ENCODE peak calls at places on chromosomes 6 and 20, in seven cellular contexts. H, A, S, R, F, K and I are unnamed samples.

GRCh38 chr6:122098091-122098769 is 301.2 kb upstream of the HSF2 start:
- DNase-seq in S (no peak), K (no peak), H (no peak), F (no peak), R (peak), A (no peak), I (no peak)

GRCh38 chr6:589090-589489 is 67.8 kb downstream of the HUS1B start:
- DNase-seq in K (no peak), S (no peak), H (no peak), A (no peak), R (no peak), F (no peak), I (no peak)

GRCh38 chr6:17281497-17282481 is 628 bp downstream of the RBM24 start:
- DNase-seq in K (no peak), A (peak), R (no peak), H (no peak), F (no peak), S (peak), I (peak)

GRCh38 chr20:17904027-17904426 is 64.6 kb downstream of the SNX5 start:
- DNase-seq in K (peak), S (no peak), R (no peak), H (no peak), A (no peak), F (no peak), I (no peak)

GRCh38 chr6:52138284-52138683 is 47.9 kb upstream of the IL17A start:
- DNase-seq in S (no peak), A (no peak), F (no peak), K (no peak), R (no peak), H (no peak), I (no peak)

GRCh38 chr6:111523484-111524166 is 40.6 kb upstream of the REV3L start:
- DNase-seq in A (no peak), K (no peak), H (no peak), S (no peak), F (no peak), R (no peak), I (no peak)

GRCh38 chr20:61847420-61847748 is 218.3 kb downstream of the TAF4 start:
- DNase-seq in F (no peak), K (no peak), A (no peak), H (no peak), S (no peak), R (no peak), I (no peak)

GRCh38 chr6:138545621-138545980 is 46.3 kb upstream of the NHSL1 start:
- DNase-seq in F (no peak), K (no peak), S (no peak), A (no peak), H (no peak), R (no peak), I (peak)

GRCh38 chr20:59371429-59371828 is 71.0 kb downstream of the EDN3 start:
- DNase-seq in S (no peak), F (no peak), R (no peak), A (no peak), K (no peak), H (no peak), I (no peak)

GRCh38 chr6:135311446-135312200 is 130.5 kb downstream of the MYB start:
- DNase-seq in R (peak), A (no peak), K (no peak), F (no peak), H (no peak), S (no peak), I (no peak)

GRCh38 chr6:106870069-106870468 is 104.5 kb downstream of the CD24 start:
- DNase-seq in K (no peak), S (peak), F (no peak), R (no peak), H (no peak), A (peak), I (no peak)

GRCh38 chr6:128710305-128710704 is 172.6 kb upstream of the LAMA2 start:
- DNase-seq in H (no peak), S (no peak), R (no peak), A (no peak), F (no peak), K (no peak), I (no peak)

GRCh38 chr20:33518071-33518470 is 28.2 kb downstream of the CBFA2T2 start:
- DNase-seq in K (no peak), F (no peak), H (peak), S (peak), R (no peak), A (peak), I (no peak)

GRCh38 chr6:90003941-90004340 is 109.7 kb downstream of the GJA10 start:
- DNase-seq in R (no peak), S (no peak), H (no peak), K (no peak), A (peak), F (no peak), I (no peak)

GRCh38 chr6:165118736-165119135 is 190.7 kb downstream of the C6orf118 start:
- DNase-seq in H (no peak), S (peak), F (no peak), A (no peak), R (no peak), K (no peak), I (no peak)

GRCh38 chr6:26017567-26017966 is 55.0 kb downstream of the TRIM38 start:
- DNase-seq in F (peak), K (peak), H (peak), S (peak), R (no peak), A (peak), I (peak)

GRCh38 chr6:14406616-14407343 is 289.2 kb downstream of the CD83 start:
- DNase-seq in R (no peak), A (no peak), F (no peak), S (no peak), K (no peak), H (no peak), I (no peak)

GRCh38 chr20:25623225-25623735 is 534 bp downstream of the NANP start:
- DNase-seq in H (no peak), S (no peak), R (no peak), K (peak), F (peak), A (peak), I (peak)

GRCh38 chr6:131916847-131917246 is 34.3 kb downstream of the CCN2 start:
- DNase-seq in A (no peak), K (no peak), R (no peak), F (no peak), S (no peak), H (no peak), I (no peak)

GRCh38 chr20:45995213-45996097 is 13.3 kb upstream of the MMP9 start:
- DNase-seq in R (no peak), F (no peak), A (no peak), S (peak), H (no peak), K (no peak), I (no peak)

GRCh38 chr6:31899882-31900722 is 1.8 kb downstream of the ZBTB12 start:
- DNase-seq in H (no peak), K (no peak), R (no peak), F (no peak), A (no peak), S (no peak), I (no peak)

GRCh38 chr6:148272597-148272996 is 70.0 kb upstream of the SASH1 start:
- DNase-seq in F (no peak), R (no peak), H (no peak), S (no peak), K (no peak), A (no peak), I (no peak)

GRCh38 chr6:156886409-156886808 is 109.2 kb downstream of the ARID1B start:
- DNase-seq in K (peak), S (peak), R (no peak), H (no peak), A (peak), F (no peak), I (no peak)

GRCh38 chr6:21396313-21396712 is 197.2 kb upstream of the SOX4 start:
- DNase-seq in S (peak), K (no peak), R (no peak), A (peak), F (no peak), H (peak), I (no peak)

GRCh38 chr6:164085552-164086325 is 671.2 kb downstream of the QKI start:
- DNase-seq in H (peak), S (no peak), R (no peak), K (no peak), A (peak), F (no peak), I (no peak)

GRCh38 chr20:3678893-3679720 is 2.7 kb downstream of the ADAM33 start:
- DNase-seq in F (no peak), K (no peak), H (no peak), S (no peak), A (no peak), R (no peak), I (no peak)

GRCh38 chr6:33757906-33758305 is 11.2 kb upstream of the IP6K3 start:
- DNase-seq in K (no peak), A (no peak), R (no peak), S (no peak), F (no peak), H (no peak), I (no peak)

GRCh38 chr20:2135018-2135417 is 33.4 kb downstream of the STK35 start:
- DNase-seq in H (no peak), A (peak), R (no peak), S (no peak), F (no peak), K (no peak), I (no peak)

GRCh38 chr6:37473364-37474095 is 26.2 kb downstream of the CCDC167 start:
- DNase-seq in A (peak), H (no peak), F (no peak), R (peak), S (peak), K (no peak), I (no peak)

GRCh38 chr20:14830899-14831298 is 493.5 kb upstream of the FLRT3 start:
- DNase-seq in K (no peak), S (no peak), R (no peak), A (no peak), H (no peak), F (no peak), I (no peak)

GRCh38 chr6:106581468-106581867 is 47.8 kb downstream of the RTN4IP1 start:
- DNase-seq in K (no peak), H (no peak), R (no peak), A (no peak), F (no peak), S (no peak), I (no peak)

GRCh38 chr6:43900560-43901329 is 130.7 kb downstream of the VEGFA start:
- DNase-seq in S (no peak), R (no peak), A (no peak), F (no peak), H (peak), K (no peak), I (no peak)

GRCh38 chr20:39775110-39775509 is 813.0 kb downstream of the DHX35 start:
- DNase-seq in S (peak), F (no peak), H (peak), A (peak), K (no peak), R (no peak), I (peak)

GRCh38 chr20:19860742-19861141 is 102.7 kb downstream of the RIN2 start:
- DNase-seq in H (no peak), R (no peak), F (no peak), K (no peak), A (peak), S (no peak), I (no peak)